ENCODE peak calls at places on chromosomes 5 and 9, in ten cellular contexts. O, E, P, T, K, X, W, L, S and U are unnamed samples.
A peak's percentile ranks its signal among the peaks of the same experiment; 100 is the strongest.

GRCh38 chr9:136769710-136770191 is 5.4 kb upstream of the LCN15 start:
- ATAC-seq in K (peak; percentile 89), X (peak; percentile 81), W (no peak), S (peak; percentile 77), T (peak; percentile 68), L (no peak), E (peak; percentile 90), P (peak; percentile 76), O (peak; percentile 89), U (peak; percentile 65)

GRCh38 chr5:159779481-159779880 is 136.8 kb upstream of the ADRA1B start:
- ATAC-seq in T (no peak), P (no peak), L (no peak), X (no peak), W (no peak), S (no peak), K (no peak), O (no peak), E (peak; percentile 44), U (no peak)

GRCh38 chr9:37987467-37987981 is 81.5 kb downstream of the SHB start:
- ATAC-seq in W (no peak), L (no peak), O (no peak), X (no peak), T (peak; percentile 41), P (no peak), S (no peak), E (no peak), K (peak; percentile 35), U (no peak)

GRCh38 chr5:164472150-164472549 is 966.7 kb downstream of the MAT2B start:
- ATAC-seq in K (no peak), S (no peak), X (no peak), O (no peak), L (no peak), W (no peak), T (no peak), E (no peak), P (no peak), U (no peak)

GRCh38 chr5:83509535-83509934 is 38.0 kb downstream of the VCAN start:
- ATAC-seq in E (peak; percentile 38), P (no peak), K (no peak), W (peak; percentile 27), O (no peak), S (no peak), T (no peak), L (no peak), X (no peak), U (no peak)

GRCh38 chr9:30628915-30629564 is 1755.4 kb upstream of the ACO1 start:
- ATAC-seq in P (no peak), E (no peak), K (no peak), X (no peak), O (no peak), T (peak; percentile 100), S (no peak), W (no peak), L (no peak), U (no peak)

GRCh38 chr9:5608298-5609254 is 20.3 kb upstream of the RIC1 start:
- ATAC-seq in K (peak; percentile 74), P (peak; percentile 74), W (peak; percentile 72), E (peak; percentile 68), T (peak; percentile 90), L (peak; percentile 84), O (peak; percentile 67), X (no peak), S (peak; percentile 53), U (peak; percentile 64)

GRCh38 chr5:66904189-66904588 is 292.4 kb downstream of the CD180 start:
- ATAC-seq in T (no peak), L (no peak), K (no peak), X (peak; percentile 97), O (no peak), E (no peak), P (no peak), S (no peak), W (no peak), U (no peak)

GRCh38 chr9:68869020-68869419 is 144.9 kb downstream of the PRKACG start:
- ATAC-seq in T (no peak), X (peak; percentile 8), E (no peak), O (no peak), L (no peak), S (no peak), P (no peak), W (no peak), K (no peak), U (no peak)

GRCh38 chr9:110214553-110214952 is 6.6 kb upstream of the C9orf152 start:
- ATAC-seq in T (peak; percentile 52), X (no peak), L (no peak), P (no peak), K (no peak), W (no peak), O (no peak), E (no peak), S (no peak), U (no peak)

GRCh38 chr9:92187989-92188714 is 72.9 kb upstream of the SPTLC1 start:
- ATAC-seq in O (no peak), P (no peak), X (no peak), T (no peak), W (no peak), E (no peak), S (no peak), L (no peak), K (peak; percentile 49), U (peak; percentile 50)

GRCh38 chr5:78594946-78595921 is 53.3 kb downstream of the LHFPL2 start:
- ATAC-seq in L (no peak), E (peak; percentile 92), P (no peak), X (no peak), T (peak; percentile 30), W (peak; percentile 80), S (no peak), O (no peak), K (peak; percentile 92), U (no peak)

GRCh38 chr9:131636593-131636992 is 91.3 kb downstream of the PRRT1B start:
- ATAC-seq in P (no peak), O (no peak), L (no peak), X (no peak), W (no peak), T (no peak), K (no peak), S (no peak), E (no peak), U (no peak)

GRCh38 chr9:126637002-126637849 is 23.5 kb downstream of the LMX1B start:
- ATAC-seq in T (no peak), E (no peak), K (peak; percentile 27), O (no peak), L (no peak), S (peak; percentile 59), W (no peak), P (no peak), X (no peak), U (no peak)

GRCh38 chr5:121816164-121816563 is 35.5 kb upstream of the FTMT start:
- ATAC-seq in P (no peak), S (no peak), X (no peak), O (no peak), W (no peak), K (no peak), T (no peak), L (no peak), E (no peak), U (no peak)

GRCh38 chr5:132102101-132102701 is 28.6 kb downstream of the CSF2 start:
- ATAC-seq in X (no peak), P (peak; percentile 17), K (peak; percentile 22), T (no peak), O (no peak), W (no peak), L (peak; percentile 38), S (peak; percentile 5), E (no peak), U (peak; percentile 40)

GRCh38 chr5:164346785-164347630 is 841.6 kb downstream of the MAT2B start:
- ATAC-seq in E (no peak), X (no peak), P (no peak), W (no peak), K (no peak), S (no peak), O (no peak), T (no peak), L (no peak), U (peak; percentile 34)

GRCh38 chr5:135242021-135242480 is 157.0 kb downstream of the MACROH2A1 start:
- ATAC-seq in K (no peak), O (no peak), E (no peak), X (no peak), S (no peak), W (peak; percentile 11), T (no peak), L (no peak), P (no peak), U (no peak)